ENCODE peak calls at places on chromosomes 13 and 19, in five cellular contexts. R is A549, P is hypothalamus, H is DMS153, Z is KG1. G is an unnamed sample.

GRCh38 chr13:20964904-20965303 is 62.4 kb upstream of the XPO4 start:
- DNase-seq in Z (no peak), H (no peak), P (no peak), R (no peak), G (no peak)

GRCh38 chr19:16673226-16673625 is 12.3 kb downstream of the TMEM38A start:
- DNase-seq in R (no peak), H (no peak), Z (no peak), P (no peak), G (no peak)

GRCh38 chr13:27744861-27745260 is 47.4 kb upstream of the GSX1 start:
- DNase-seq in R (no peak), Z (no peak), H (no peak), P (no peak), G (no peak)

GRCh38 chr13:110124201-110124600 is 182.8 kb downstream of the COL4A1 start:
- DNase-seq in H (no peak), P (no peak), Z (no peak), R (no peak), G (no peak)

GRCh38 chr13:48296528-48296927 is 7.0 kb upstream of the RB1 start:
- DNase-seq in R (no peak), P (no peak), H (no peak), Z (no peak), G (no peak)

GRCh38 chr13:90545070-90545840 is 802.2 kb upstream of the MIR17HG start:
- DNase-seq in H (peak), R (no peak), Z (no peak), P (no peak), G (peak)

GRCh38 chr19:49680473-49681351 is 3.6 kb downstream of the PRMT1 start:
- DNase-seq in Z (peak), P (peak), R (peak), H (peak), G (peak)

GRCh38 chr13:66657165-66657895 is 572.8 kb downstream of the PCDH9 start:
- DNase-seq in P (peak), H (peak), Z (no peak), R (peak), G (peak)

GRCh38 chr13:34411177-34411576 is 530.9 kb upstream of the NBEA start:
- DNase-seq in Z (no peak), P (no peak), H (no peak), R (no peak), G (no peak)

GRCh38 chr13:34816543-34816942 is 125.5 kb upstream of the NBEA start:
- DNase-seq in R (no peak), P (no peak), Z (no peak), H (no peak), G (no peak)

GRCh38 chr13:79451500-79451962 is 29.4 kb upstream of the NDFIP2 start:
- DNase-seq in H (no peak), R (peak), P (peak), Z (peak), G (no peak)

GRCh38 chr13:110119943-110120905 is 186.7 kb downstream of the COL4A1 start:
- DNase-seq in P (no peak), Z (no peak), H (no peak), R (peak), G (no peak)

GRCh38 chr13:96946709-96947311 is 47.5 kb downstream of the OXGR1 start:
- DNase-seq in Z (no peak), R (no peak), H (no peak), P (no peak), G (peak)

GRCh38 chr13:34900288-34900739 is 41.8 kb upstream of the NBEA start:
- DNase-seq in Z (no peak), R (no peak), H (no peak), P (no peak), G (no peak)

GRCh38 chr19:46204008-46204407 is 25.5 kb upstream of the IGFL1 start:
- DNase-seq in R (no peak), H (no peak), P (no peak), Z (no peak), G (no peak)

GRCh38 chr19:5719274-5719960 is 529 bp downstream of the LONP1 start:
- DNase-seq in R (no peak), Z (no peak), P (no peak), H (no peak), G (no peak)

GRCh38 chr13:20721454-20722357 is 18.2 kb downstream of the IL17D start:
- DNase-seq in Z (no peak), H (peak), R (no peak), P (peak), G (no peak)

GRCh38 chr19:46809534-46810272 is 21.3 kb upstream of the SLC1A5 start:
- DNase-seq in R (no peak), Z (no peak), H (no peak), P (no peak), G (no peak)

GRCh38 chr19:13060233-13060963 is 42.3 kb downstream of the LYL1 start:
- DNase-seq in Z (no peak), R (no peak), P (peak), H (no peak), G (no peak)

GRCh38 chr19:17860331-17860992 is 752 bp downstream of the RPL18A start:
- DNase-seq in P (no peak), Z (no peak), H (no peak), R (no peak), G (no peak)

GRCh38 chr13:109145631-109146030 is 516.2 kb downstream of the MYO16 start:
- DNase-seq in P (peak), H (peak), Z (no peak), R (peak), G (peak)

GRCh38 chr13:98215508-98215907 is 38.4 kb upstream of the RNF113B start:
- DNase-seq in Z (no peak), H (no peak), R (no peak), P (no peak), G (no peak)

GRCh38 chr13:66407159-66407558 is 823.0 kb downstream of the PCDH9 start:
- DNase-seq in R (no peak), H (no peak), P (no peak), Z (no peak), G (no peak)

GRCh38 chr19:16532440-16533273 is 9.6 kb downstream of the CHERP start:
- DNase-seq in H (no peak), R (no peak), P (no peak), Z (no peak), G (no peak)

GRCh38 chr13:41224113-41225110 is 30.0 kb upstream of the KBTBD7 start:
- DNase-seq in H (no peak), R (no peak), P (no peak), Z (no peak), G (no peak)

GRCh38 chr19:55276720-55277430 is 3.0 kb downstream of the HSPBP1 start:
- DNase-seq in R (no peak), H (no peak), P (no peak), Z (no peak), G (no peak)

GRCh38 chr13:35252536-35253205 is 223.8 kb downstream of the MAB21L1 start:
- DNase-seq in H (no peak), P (no peak), R (no peak), Z (no peak), G (no peak)

GRCh38 chr13:59531571-59532091 is 632.1 kb downstream of the DIAPH3 start:
- DNase-seq in R (peak), Z (peak), P (peak), H (peak), G (peak)

GRCh38 chr13:34678154-34678553 is 263.9 kb upstream of the NBEA start:
- DNase-seq in Z (no peak), R (peak), H (no peak), P (no peak), G (no peak)

GRCh38 chr19:52722062-52723005 is 12.5 kb downstream of the ZNF611 start:
- DNase-seq in Z (no peak), H (no peak), P (no peak), R (peak), G (no peak)

GRCh38 chr19:47542030-47542475 is 27.2 kb upstream of the NAPA start:
- DNase-seq in P (no peak), Z (no peak), R (no peak), H (no peak), G (no peak)

GRCh38 chr19:56671613-56671994 is at the start of gene ZNF835:
- DNase-seq in R (no peak), Z (peak), P (peak), H (no peak), G (no peak)

GRCh38 chr13:114266241-114266640 is 15.2 kb upstream of the UPF3A start:
- DNase-seq in Z (no peak), R (no peak), P (no peak), H (no peak), G (no peak)

GRCh38 chr13:44174769-44175425 is 198.7 kb upstream of the SERP2 start:
- DNase-seq in P (no peak), H (no peak), R (peak), Z (no peak), G (no peak)

GRCh38 chr19:5115351-5115750 is 146.4 kb downstream of the KDM4B start:
- DNase-seq in R (no peak), H (no peak), P (no peak), Z (no peak), G (no peak)